ENCODE peak calls at places on chromosomes 5 and 9, in seven cellular contexts. L is stimulated activated CD8-positive, alpha-beta memory T cell treated with anti-CD3 and anti-CD28 coated beads, Interleukin-2, amount 100 ng/mL, for 1 hour; A is progenitor cell of endocrine pancreas; X is activated T-helper 1 cell treated with anti-CD3 and anti-CD28 coated beads, Interleukin-12 subunit alpha, Interleukin-12 subunit beta, Interleukin-2, Interleukin-4 antibody, amounts not matched to agents 30 ng/mL and 10 ng/mL and 1 ng/mL, durations not matched to agents 14 hours and 24 hours and 36 hours; E is caudate nucleus; C is NCI-H1694; V is AG09319. F is an unnamed sample.

GRCh38 chr9:138071731-138072130 is 194.1 kb downstream of the CACNA1B start:
- DNase-seq in L (no peak), A (no peak), X (no peak), E (no peak), C (no peak), V (no peak), F (no peak)

GRCh38 chr5:80912479-80912878 is 47.7 kb upstream of the RASGRF2 start:
- DNase-seq in L (no peak), A (no peak), X (no peak), E (no peak), C (no peak), V (no peak), F (no peak)

GRCh38 chr5:84715087-84715486 is 330.4 kb upstream of the EDIL3 start:
- DNase-seq in L (no peak), A (no peak), X (no peak), E (no peak), C (no peak), V (no peak), F (no peak)

GRCh38 chr5:69493235-69493925 is 790 bp downstream of the OCLN start:
- DNase-seq in L (no peak), A (peak), X (no peak), E (no peak), C (no peak), V (no peak), F (no peak)

GRCh38 chr5:171628344-171628743 is 157.3 kb upstream of the SMIM23 start:
- DNase-seq in L (no peak), A (no peak), X (no peak), E (no peak), C (no peak), V (no peak), F (no peak)

GRCh38 chr5:50727149-50727496 is 60.7 kb downstream of the PARP8 start:
- DNase-seq in L (no peak), A (no peak), X (no peak), E (no peak), C (no peak), V (no peak), F (no peak)

GRCh38 chr9:12730198-12730597 is 37.0 kb downstream of the TYRP1 start:
- DNase-seq in L (no peak), A (no peak), X (no peak), E (no peak), C (no peak), V (no peak), F (no peak)

GRCh38 chr5:411728-412127 is 31.2 kb upstream of the EXOC3 start:
- DNase-seq in L (no peak), A (no peak), X (no peak), E (no peak), C (no peak), V (no peak), F (no peak)

GRCh38 chr5:10733426-10733825 is 27.6 kb downstream of the DAP start:
- DNase-seq in L (no peak), A (no peak), X (no peak), E (no peak), C (no peak), V (no peak), F (no peak)

GRCh38 chr5:76351176-76351575 is 51.9 kb upstream of the IQGAP2 start:
- DNase-seq in L (no peak), A (no peak), X (no peak), E (no peak), C (no peak), V (no peak), F (no peak)

GRCh38 chr5:55134053-55134722 is 25.8 kb upstream of the GPX8 start:
- DNase-seq in L (no peak), A (no peak), X (no peak), E (no peak), C (no peak), V (no peak), F (no peak)

GRCh38 chr5:83162598-83162997 is 85.3 kb downstream of the XRCC4 start:
- DNase-seq in L (no peak), A (no peak), X (no peak), E (no peak), C (no peak), V (no peak), F (no peak)

GRCh38 chr9:34576943-34577634 is 12.4 kb downstream of the CNTFR start:
- DNase-seq in L (no peak), A (no peak), X (no peak), E (no peak), C (no peak), V (no peak), F (no peak)

GRCh38 chr5:164041105-164041504 is 535.7 kb downstream of the MAT2B start:
- DNase-seq in L (no peak), A (no peak), X (no peak), E (no peak), C (no peak), V (no peak), F (no peak)

GRCh38 chr5:37816883-37817282 is 23.0 kb downstream of the GDNF start:
- DNase-seq in L (no peak), A (no peak), X (no peak), E (peak), C (no peak), V (no peak), F (peak)

GRCh38 chr5:80231243-80231642 is 24.6 kb downstream of the SERINC5 start:
- DNase-seq in L (no peak), A (no peak), X (no peak), E (no peak), C (no peak), V (no peak), F (no peak)

GRCh38 chr5:107671742-107672211 is 1.0 kb upstream of the EFNA5 start:
- DNase-seq in L (no peak), A (no peak), X (no peak), E (no peak), C (peak), V (no peak), F (no peak)

GRCh38 chr9:127981559-127982121 is 851 bp upstream of the EEIG1 start:
- DNase-seq in L (no peak), A (no peak), X (no peak), E (no peak), C (no peak), V (no peak), F (no peak)

GRCh38 chr9:72773570-72773969 is 179.3 kb downstream of the ALDH1A1 start:
- DNase-seq in L (no peak), A (no peak), X (no peak), E (no peak), C (no peak), V (no peak), F (no peak)

GRCh38 chr5:75331095-75332090 is 5.6 kb upstream of the HMGCR start:
- DNase-seq in L (no peak), A (no peak), X (no peak), E (no peak), C (no peak), V (no peak), F (no peak)

GRCh38 chr5:35742006-35742405 is 114.7 kb upstream of the IL7R start:
- DNase-seq in L (no peak), A (no peak), X (no peak), E (no peak), C (no peak), V (no peak), F (no peak)

GRCh38 chr5:98999631-99000030 is 70.8 kb upstream of the CHD1 start:
- DNase-seq in L (no peak), A (no peak), X (no peak), E (no peak), C (no peak), V (no peak), F (no peak)

GRCh38 chr5:142686210-142686734 is 382 bp upstream of the FGF1 start:
- DNase-seq in L (no peak), A (no peak), X (no peak), E (no peak), C (no peak), V (no peak), F (no peak)

GRCh38 chr5:131462479-131462878 is 172.6 kb downstream of the RAPGEF6 start:
- DNase-seq in L (no peak), A (no peak), X (no peak), E (no peak), C (no peak), V (no peak), F (no peak)

GRCh38 chr9:104927912-104928740 is at the start of gene ABCA1:
- DNase-seq in L (peak), A (peak), X (peak), E (peak), C (peak), V (no peak), F (peak)

GRCh38 chr9:101840694-101841188 is 102.3 kb upstream of the GRIN3A start:
- DNase-seq in L (no peak), A (no peak), X (no peak), E (no peak), C (no peak), V (no peak), F (no peak)

GRCh38 chr9:125889122-125889523 is 141.9 kb downstream of the PBX3 start:
- DNase-seq in L (no peak), A (no peak), X (no peak), E (peak), C (no peak), V (no peak), F (no peak)

GRCh38 chr9:38432922-38433510 is 8.8 kb upstream of the IGFBPL1 start:
- DNase-seq in L (no peak), A (no peak), X (no peak), E (no peak), C (peak), V (peak), F (no peak)

GRCh38 chr5:25707093-25707492 is 1062.3 kb upstream of the CDH10 start:
- DNase-seq in L (no peak), A (no peak), X (no peak), E (no peak), C (no peak), V (no peak), F (no peak)

GRCh38 chr9:134575817-134576176 is 65.8 kb upstream of the COL5A1 start:
- DNase-seq in L (no peak), A (peak), X (no peak), E (no peak), C (no peak), V (no peak), F (no peak)

GRCh38 chr5:9468070-9468388 is 77.8 kb downstream of the SEMA5A start:
- DNase-seq in L (no peak), A (no peak), X (no peak), E (peak), C (no peak), V (peak), F (no peak)

GRCh38 chr5:180333661-180334060 is 19.5 kb downstream of the GFPT2 start:
- DNase-seq in L (no peak), A (no peak), X (no peak), E (no peak), C (no peak), V (no peak), F (no peak)

GRCh38 chr5:52392321-52392720 is 395.4 kb upstream of the ITGA1 start:
- DNase-seq in L (no peak), A (no peak), X (no peak), E (no peak), C (no peak), V (no peak), F (no peak)

GRCh38 chr5:38846379-38846967 is 661 bp downstream of the OSMR start:
- DNase-seq in L (no peak), A (no peak), X (no peak), E (no peak), C (no peak), V (no peak), F (no peak)

GRCh38 chr5:168042284-168043080 is 249.0 kb upstream of the WWC1 start:
- DNase-seq in L (no peak), A (no peak), X (no peak), E (no peak), C (no peak), V (no peak), F (no peak)

GRCh38 chr5:102807878-102808502 is 52.9 kb downstream of the PAM start:
- DNase-seq in L (no peak), A (no peak), X (no peak), E (no peak), C (no peak), V (no peak), F (no peak)

GRCh38 chr9:35801328-35802128 is 10.1 kb downstream of the NPR2 start:
- DNase-seq in L (no peak), A (no peak), X (no peak), E (no peak), C (no peak), V (no peak), F (no peak)

GRCh38 chr5:148972958-148973357 is 89.9 kb downstream of the SH3TC2 start:
- DNase-seq in L (no peak), A (no peak), X (no peak), E (no peak), C (no peak), V (peak), F (no peak)

F was measured in putamen.